ENCODE peak calls at places on chromosomes 5 and 9, in four cellular contexts. One of them, this sample, is unnamed. For H3K36me3, the result is how much of the 10 kb centered on the place peaks cover.

GRCh38 chr5:178431777-178432155 is 158.4 kb downstream of the COL23A1 start:
- DNase-seq in pancreas: no peak
- DNase-seq in mammary epithelial cell: no peak
- DNase-seq in stomach: no peak
- DNase-seq in this sample: no peak

GRCh38 chr5:6143523-6143922 is 234.8 kb downstream of the MED10 start:
- DNase-seq in pancreas: no peak
- DNase-seq in mammary epithelial cell: no peak
- DNase-seq in stomach: no peak
- DNase-seq in this sample: no peak

GRCh38 chr5:175471628-175472027 is 6.7 kb upstream of the SFXN1 start:
- DNase-seq in pancreas: no peak
- DNase-seq in mammary epithelial cell: no peak
- DNase-seq in stomach: no peak
- DNase-seq in this sample: no peak

GRCh38 chr9:114276908-114277821 is 45.7 kb upstream of the ORM1 start:
- DNase-seq in pancreas: no peak
- DNase-seq in mammary epithelial cell: peak
- DNase-seq in stomach: no peak
- DNase-seq in this sample: no peak

GRCh38 chr5:56534102-56534501 is 281.2 kb upstream of the MAP3K1 start:
- DNase-seq in pancreas: peak
- DNase-seq in mammary epithelial cell: peak
- DNase-seq in stomach: peak
- DNase-seq in this sample: no peak

GRCh38 chr5:159231167-159231566 is 21.8 kb upstream of the RNF145 start:
- DNase-seq in pancreas: no peak
- DNase-seq in mammary epithelial cell: no peak
- DNase-seq in stomach: no peak
- DNase-seq in this sample: no peak

GRCh38 chr5:33936004-33936380 is 194 bp upstream of the RXFP3 start:
- DNase-seq in pancreas: peak
- DNase-seq in mammary epithelial cell: peak
- DNase-seq in stomach: peak
- DNase-seq in this sample: no peak

GRCh38 chr9:127081250-127082185 is 40.9 kb downstream of the ANGPTL2 start:
- DNase-seq in pancreas: no peak
- DNase-seq in mammary epithelial cell: no peak
- DNase-seq in stomach: no peak
- DNase-seq in this sample: no peak

GRCh38 chr5:87126869-87127268 is 140.8 kb upstream of the RASA1 start:
- DNase-seq in pancreas: no peak
- DNase-seq in mammary epithelial cell: no peak
- DNase-seq in stomach: no peak
- DNase-seq in this sample: no peak

GRCh38 chr5:62650197-62650596 is 71.6 kb downstream of the LRRC70 start:
- DNase-seq in pancreas: no peak
- DNase-seq in mammary epithelial cell: no peak
- DNase-seq in stomach: no peak
- DNase-seq in this sample: no peak

GRCh38 chr5:54785729-54786548 is 199.5 kb downstream of the ESM1 start:
- DNase-seq in pancreas: peak
- DNase-seq in mammary epithelial cell: no peak
- DNase-seq in stomach: no peak
- DNase-seq in this sample: peak

GRCh38 chr5:137055271-137055872 is 443.8 kb downstream of the SPOCK1 start:
- DNase-seq in pancreas: no peak
- DNase-seq in mammary epithelial cell: no peak
- DNase-seq in stomach: no peak
- DNase-seq in this sample: peak

GRCh38 chr5:389197-389821 is 53.7 kb upstream of the EXOC3 start:
- DNase-seq in pancreas: no peak
- DNase-seq in mammary epithelial cell: no peak
- DNase-seq in stomach: no peak
- DNase-seq in this sample: peak

GRCh38 chr9:81318571-81318970 is 370.8 kb downstream of the TLE1 start:
- DNase-seq in pancreas: no peak
- DNase-seq in mammary epithelial cell: peak
- DNase-seq in stomach: no peak
- DNase-seq in this sample: no peak

GRCh38 chr9:95116002-95116819 is 201.3 kb downstream of the FANCC start:
- DNase-seq in pancreas: no peak
- DNase-seq in mammary epithelial cell: no peak
- DNase-seq in stomach: peak
- DNase-seq in this sample: no peak

GRCh38 chr5:59021837-59022514 is 439.1 kb downstream of the RAB3C start:
- DNase-seq in pancreas: no peak
- DNase-seq in mammary epithelial cell: peak
- DNase-seq in stomach: peak
- DNase-seq in this sample: peak

GRCh38 chr5:126686451-126687126 is 85.8 kb downstream of the PHAX start:
- DNase-seq in pancreas: no peak
- DNase-seq in mammary epithelial cell: no peak
- DNase-seq in stomach: no peak
- DNase-seq in this sample: no peak

GRCh38 chr5:140039561-140039960 is 3.5 kb downstream of the NRG2 start:
- DNase-seq in pancreas: no peak
- DNase-seq in mammary epithelial cell: peak
- DNase-seq in stomach: no peak
- DNase-seq in this sample: peak

GRCh38 chr5:165497707-165498106 is 1992.3 kb downstream of the MAT2B start:
- DNase-seq in pancreas: no peak
- DNase-seq in mammary epithelial cell: peak
- DNase-seq in stomach: no peak
- DNase-seq in this sample: no peak

GRCh38 chr9:100473271-100474081 is 527 bp downstream of the TMEFF1 start:
- DNase-seq in pancreas: peak
- DNase-seq in mammary epithelial cell: peak
- DNase-seq in stomach: peak
- DNase-seq in this sample: no peak

GRCh38 chr9:7123743-7124142 is 366.0 kb downstream of the KDM4C start:
- DNase-seq in pancreas: no peak
- DNase-seq in mammary epithelial cell: peak
- DNase-seq in stomach: no peak
- DNase-seq in this sample: no peak

GRCh38 chr9:111297061-111297824 is 32.8 kb downstream of the OR2K2 start:
- DNase-seq in pancreas: no peak
- DNase-seq in mammary epithelial cell: no peak
- DNase-seq in stomach: no peak
- DNase-seq in this sample: no peak

GRCh38 chr5:169648725-169649124 is 11.7 kb downstream of the DOCK2 start:
- DNase-seq in pancreas: no peak
- DNase-seq in mammary epithelial cell: peak
- DNase-seq in stomach: no peak
- DNase-seq in this sample: no peak

GRCh38 chr5:146653560-146653959 is 137.6 kb upstream of the GPR151 start:
- DNase-seq in pancreas: no peak
- DNase-seq in mammary epithelial cell: no peak
- DNase-seq in stomach: no peak
- DNase-seq in this sample: no peak

GRCh38 chr5:113232667-113233066 is 202.1 kb downstream of the TSSK1B start:
- DNase-seq in pancreas: no peak
- DNase-seq in mammary epithelial cell: no peak
- DNase-seq in stomach: no peak
- DNase-seq in this sample: no peak

GRCh38 chr9:34145165-34145564 is 18.7 kb upstream of the DCAF12 start:
- DNase-seq in pancreas: no peak
- DNase-seq in mammary epithelial cell: no peak
- DNase-seq in stomach: no peak
- DNase-seq in this sample: no peak

GRCh38 chr5:143054480-143054941 is 284.3 kb downstream of the ARHGAP26 start:
- DNase-seq in pancreas: no peak
- DNase-seq in mammary epithelial cell: no peak
- DNase-seq in stomach: no peak
- DNase-seq in this sample: no peak

GRCh38 chr9:121825481-121825830 is 174.0 kb downstream of the DAB2IP start:
- DNase-seq in pancreas: no peak
- DNase-seq in mammary epithelial cell: no peak
- DNase-seq in stomach: no peak
- DNase-seq in this sample: no peak

GRCh38 chr5:132022737-132023136 is 11.3 kb upstream of the ACSL6 start:
- DNase-seq in pancreas: no peak
- DNase-seq in mammary epithelial cell: peak
- DNase-seq in stomach: no peak
- DNase-seq in this sample: no peak

GRCh38 chr5:118726891-118727290 is 261.5 kb downstream of the DTWD2 start:
- DNase-seq in pancreas: no peak
- DNase-seq in mammary epithelial cell: no peak
- DNase-seq in stomach: no peak
- DNase-seq in this sample: no peak

GRCh38 chr5:135977375-135977928 is 22.7 kb upstream of the LECT2 start:
- DNase-seq in pancreas: peak
- DNase-seq in mammary epithelial cell: peak
- DNase-seq in stomach: peak
- DNase-seq in this sample: peak

GRCh38 chr9:128554155-128554862 is 1.9 kb downstream of the SPTAN1 start:
- DNase-seq in pancreas: peak
- DNase-seq in mammary epithelial cell: peak
- DNase-seq in stomach: peak
- DNase-seq in this sample: peak

GRCh38 chr9:128636556-128637530 is 19.8 kb downstream of the DYNC2I2 start:
- DNase-seq in pancreas: no peak
- DNase-seq in mammary epithelial cell: no peak
- DNase-seq in stomach: no peak
- DNase-seq in this sample: no peak

GRCh38 chr9:117723986-117724654 is 19.9 kb downstream of the TLR4 start:
- DNase-seq in pancreas: no peak
- DNase-seq in mammary epithelial cell: no peak
- DNase-seq in stomach: no peak
- DNase-seq in this sample: no peak

GRCh38 chr9:37167456-37167855 is 47.1 kb downstream of the ZCCHC7 start:
- DNase-seq in pancreas: no peak
- DNase-seq in mammary epithelial cell: no peak
- DNase-seq in stomach: no peak
- DNase-seq in this sample: no peak

GRCh38 chr5:131720714-131721113 is 76.1 kb downstream of the FNIP1 start:
- DNase-seq in pancreas: no peak
- DNase-seq in mammary epithelial cell: no peak
- DNase-seq in stomach: no peak
- DNase-seq in this sample: no peak

GRCh38 chr5:171418316-171418981 is 998 bp upstream of the FGF18 start:
- DNase-seq in pancreas: peak
- DNase-seq in mammary epithelial cell: peak
- DNase-seq in stomach: peak
- DNase-seq in this sample: peak

GRCh38 chr5:176508603-176509002 is 28.6 kb downstream of the RNF44 start:
- DNase-seq in pancreas: no peak
- DNase-seq in mammary epithelial cell: no peak
- DNase-seq in stomach: no peak
- DNase-seq in this sample: no peak
- H3K36me3 ChIP-seq in pancreas: under half
- H3K36me3 ChIP-seq in mammary epithelial cell: under half
- H3K36me3 ChIP-seq in stomach: half or more
- H3K36me3 ChIP-seq in this sample: under half

DNA sequence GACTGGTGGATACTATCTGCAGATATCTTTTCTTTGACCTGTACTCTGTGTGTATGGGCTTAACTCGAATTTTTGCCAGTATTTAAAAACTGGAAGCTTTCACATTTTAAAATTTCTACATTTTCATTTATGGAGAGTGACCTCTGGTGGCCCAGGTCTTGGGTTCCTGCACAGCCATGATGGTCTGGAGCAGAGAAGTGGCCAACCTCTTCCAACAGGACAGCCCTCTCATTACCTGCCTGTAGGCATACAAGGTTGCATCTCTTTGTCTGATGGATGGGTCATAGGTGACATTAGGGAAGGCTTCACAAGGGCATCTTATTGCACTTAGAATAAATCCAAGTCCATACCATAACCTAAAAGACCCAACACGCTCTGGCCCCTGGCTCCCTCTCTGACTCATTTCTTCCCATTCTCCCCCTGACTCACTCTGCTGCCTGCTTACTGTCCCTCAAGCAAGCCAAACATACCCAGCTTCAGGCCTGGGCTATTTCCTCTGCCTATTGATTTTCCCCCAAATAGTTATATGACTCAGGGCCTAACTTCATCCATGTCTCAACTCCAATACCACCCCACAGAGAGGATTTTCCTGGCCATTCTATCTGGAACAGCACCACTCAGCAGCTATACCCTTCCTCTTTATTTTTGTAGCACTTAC is 113.3 kb upstream of the SLC1A3 start:
- DNase-seq in pancreas: no peak
- DNase-seq in mammary epithelial cell: peak
- DNase-seq in stomach: no peak
- DNase-seq in this sample: no peak
- TF ChIP-seq CTCF in pancreas: no peak
- TF ChIP-seq CTCF in mammary epithelial cell: peak
- TF ChIP-seq CTCF in stomach: no peak
- TF ChIP-seq CTCF in this sample: no peak

DNA sequence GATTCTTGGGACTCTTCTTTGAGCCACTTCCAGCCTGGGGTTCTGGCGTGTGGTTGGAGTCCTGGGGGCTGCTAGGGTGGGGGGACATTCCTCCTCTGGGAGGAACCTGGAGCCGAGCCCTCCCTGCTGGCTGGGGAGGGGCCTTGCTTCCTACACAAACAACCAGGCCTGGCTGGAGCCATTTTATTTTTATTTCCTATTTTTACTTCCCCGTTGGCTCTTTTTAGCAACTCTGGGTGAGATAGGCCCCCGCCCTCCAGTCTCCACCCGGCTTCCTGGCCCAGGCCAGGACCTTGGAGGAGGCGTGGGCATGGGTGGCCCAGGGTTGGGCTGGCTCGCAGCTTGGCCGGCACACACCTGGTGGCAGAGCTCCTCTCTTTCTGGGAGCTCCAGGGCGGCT is 15.1 kb downstream of the RXRA start:
- DNase-seq in pancreas: peak
- DNase-seq in mammary epithelial cell: no peak
- DNase-seq in stomach: peak
- DNase-seq in this sample: peak
- H3K4me3 ChIP-seq in pancreas: no peak
- H3K4me3 ChIP-seq in mammary epithelial cell: no peak
- H3K4me3 ChIP-seq in stomach: no peak
- H3K4me3 ChIP-seq in this sample: no peak

DNA sequence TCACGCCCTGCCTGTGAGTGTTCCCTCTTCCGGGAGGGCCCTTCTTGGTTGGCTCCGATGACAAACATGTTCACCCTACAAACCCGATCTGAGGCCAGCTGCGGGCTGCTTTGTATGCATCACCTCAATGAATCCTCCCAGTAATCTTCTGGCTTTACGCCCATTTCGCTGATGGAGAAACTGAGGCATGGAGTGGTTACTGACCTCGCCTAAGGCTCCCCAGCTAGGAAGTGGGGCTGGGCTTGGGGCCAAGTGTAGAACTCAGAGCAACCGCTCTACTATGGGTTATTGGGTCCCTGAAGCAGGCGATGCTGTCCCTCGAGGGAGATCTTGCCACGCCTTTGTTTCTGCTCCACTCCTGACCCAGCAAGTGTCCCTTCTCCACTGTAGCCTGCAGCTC is 38.2 kb upstream of the RPL26L1 start:
- DNase-seq in pancreas: no peak
- DNase-seq in mammary epithelial cell: no peak
- DNase-seq in stomach: no peak
- DNase-seq in this sample: no peak
- H3K36me3 ChIP-seq in pancreas: under half
- H3K36me3 ChIP-seq in mammary epithelial cell: under half
- H3K36me3 ChIP-seq in stomach: half or more
- H3K36me3 ChIP-seq in this sample: under half

GRCh38 chr9:91179237-91180138 is 182.2 kb downstream of the AUH start:
- DNase-seq in pancreas: no peak
- DNase-seq in mammary epithelial cell: peak
- DNase-seq in stomach: peak
- DNase-seq in this sample: peak
- TF ChIP-seq CTCF in pancreas: no peak
- TF ChIP-seq CTCF in mammary epithelial cell: no peak
- TF ChIP-seq CTCF in stomach: no peak
- TF ChIP-seq CTCF in this sample: no peak

This sample was measured in lung.